ENCODE peak calls at places on chromosomes 12 and 14, in nine cellular contexts. G is BE2C; X is tibial artery; R is fibroblast of lung; P is tibial nerve; F is heart left ventricle; U is CD8-positive, alpha-beta T cell; B is psoas muscle; K is mammary epithelial cell. L is an unnamed sample. For H3K4me1, the result is how much of the 10 kb centered on the place peaks cover.

GRCh38 chr14:51370758-51371386 is 130.8 kb downstream of the TMX1 start:
- DNase-seq in G (peak), X (no peak), R (peak), P (no peak), F (no peak), U (no peak), B (no peak), K (no peak), L (no peak)

GRCh38 chr12:22687677-22688076 is 62.7 kb downstream of the ETNK1 start:
- DNase-seq in G (no peak), X (no peak), R (peak), P (no peak), F (no peak), U (no peak), B (no peak), K (peak), L (no peak)

GRCh38 chr12:127416796-127417195 is 850.2 kb upstream of the TMEM132C start:
- DNase-seq in G (no peak), X (no peak), R (peak), P (no peak), F (no peak), U (no peak), B (no peak), K (peak), L (no peak)

GRCh38 chr12:124289634-124290600 is 5.0 kb upstream of the RFLNA start:
- DNase-seq in G (no peak), X (no peak), R (peak), P (no peak), F (peak), U (no peak), B (peak), K (peak), L (no peak)

GRCh38 chr12:108305520-108305919 is 33.6 kb downstream of the CMKLR1 start:
- DNase-seq in G (peak), X (peak), R (peak), P (peak), F (peak), U (no peak), B (peak), K (peak), L (peak)

GRCh38 chr12:98519257-98519907 is 4.0 kb downstream of the TMPO start:
- DNase-seq in G (no peak), X (no peak), R (no peak), P (no peak), F (no peak), U (no peak), B (no peak), K (no peak), L (no peak)

GRCh38 chr12:54383041-54383609 is 1.4 kb downstream of the ZNF385A start:
- DNase-seq in G (no peak), X (no peak), R (peak), P (no peak), F (peak), U (no peak), B (peak), K (peak), L (no peak)

GRCh38 chr12:125983094-125983783 is 918.0 kb downstream of the AACS start:
- DNase-seq in G (peak), X (no peak), R (peak), P (peak), F (peak), U (no peak), B (no peak), K (no peak), L (no peak)

GRCh38 chr12:98741615-98742265 is 96.7 kb downstream of the APAF1 start:
- DNase-seq in G (no peak), X (no peak), R (no peak), P (no peak), F (no peak), U (no peak), B (no peak), K (no peak), L (no peak)

GRCh38 chr12:31331242-31331641 is 5.3 kb upstream of the SINHCAF start:
- DNase-seq in G (no peak), X (no peak), R (no peak), P (no peak), F (no peak), U (no peak), B (no peak), K (no peak), L (no peak)

GRCh38 chr12:63276537-63277365 is 125.8 kb upstream of the AVPR1A start:
- DNase-seq in G (peak), X (no peak), R (peak), P (no peak), F (no peak), U (no peak), B (no peak), K (peak), L (no peak)

DNA sequence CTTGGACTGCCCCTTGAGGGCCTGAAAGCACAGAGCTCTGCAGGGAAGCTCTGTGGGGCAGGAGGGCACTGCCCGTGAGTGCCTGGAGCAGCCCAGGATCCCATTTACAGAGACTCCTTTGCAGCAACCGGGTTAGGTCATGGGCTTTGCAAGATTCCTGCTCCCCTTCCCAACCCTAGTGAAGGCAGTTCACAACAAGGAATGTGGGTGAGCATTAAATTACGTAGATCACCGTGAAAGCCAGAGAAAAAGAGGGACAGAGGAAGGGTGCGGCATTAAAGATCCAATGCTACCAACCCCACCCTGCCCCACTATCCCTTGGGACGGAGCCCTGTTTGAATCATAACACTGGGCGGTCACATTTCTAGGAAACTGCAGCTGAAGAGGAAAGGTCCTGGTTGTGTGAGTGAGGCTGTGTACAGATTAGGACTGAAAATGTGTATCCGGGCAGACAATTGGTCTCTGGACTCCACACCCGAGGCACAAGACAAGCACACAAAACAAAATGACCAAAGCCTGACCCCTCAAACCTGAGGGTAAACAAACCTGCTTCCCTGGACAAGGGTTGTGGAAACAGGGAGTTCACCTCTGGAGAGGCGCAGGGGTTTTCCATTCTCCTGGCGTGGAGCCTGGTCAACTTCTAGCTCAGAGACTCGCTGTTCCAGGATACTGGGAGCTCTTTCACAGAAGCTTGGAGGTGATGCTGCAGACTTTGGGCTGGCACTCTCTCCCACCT is 16.8 kb downstream of the NINJ2 start:
- DNase-seq in G (no peak), X (peak), R (no peak), P (peak), F (peak), U (no peak), B (peak), K (no peak), L (peak)
- H3K4me1 ChIP-seq in G (under half), X (under half), R (under half), P (under half), F (under half), U (under half), B (under half), K (under half), L (under half)

GRCh38 chr14:83463500-83464098 is 1929.9 kb upstream of the SEL1L start:
- DNase-seq in G (peak), X (peak), R (peak), P (no peak), F (no peak), U (no peak), B (no peak), K (peak), L (no peak)
- TF ChIP-seq CTCF in G (peak), X (peak), R (peak), P (peak), F (peak), U (no peak), B (peak), K (peak), L (peak)

DNA sequence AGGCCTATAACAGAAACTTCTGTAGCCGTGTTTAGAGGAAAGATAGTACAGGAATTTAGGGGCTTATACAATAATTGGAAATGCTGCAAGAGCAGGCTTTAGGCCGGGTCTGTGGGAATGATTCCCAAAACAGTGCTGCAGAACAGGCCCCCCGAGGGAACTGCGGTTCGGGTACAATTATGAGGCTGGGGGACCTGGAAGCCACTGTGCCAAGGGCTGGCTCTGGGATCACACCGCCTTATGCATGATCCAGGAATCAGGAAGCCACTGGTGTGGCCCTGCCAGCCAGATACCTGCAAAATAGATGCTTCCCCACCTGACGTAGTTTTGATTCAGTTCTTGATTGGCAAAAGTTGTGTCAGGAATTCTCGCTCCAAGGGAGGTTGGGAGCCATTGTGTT is 55.4 kb downstream of the CACNA1C start:
- DNase-seq in G (no peak), X (no peak), R (no peak), P (no peak), F (no peak), U (no peak), B (no peak), K (no peak), L (no peak)
- H3K4me1 ChIP-seq in G (under half), X (under half), R (under half), P (under half), F (under half), U (under half), B (under half), K (under half), L (under half)

DNA sequence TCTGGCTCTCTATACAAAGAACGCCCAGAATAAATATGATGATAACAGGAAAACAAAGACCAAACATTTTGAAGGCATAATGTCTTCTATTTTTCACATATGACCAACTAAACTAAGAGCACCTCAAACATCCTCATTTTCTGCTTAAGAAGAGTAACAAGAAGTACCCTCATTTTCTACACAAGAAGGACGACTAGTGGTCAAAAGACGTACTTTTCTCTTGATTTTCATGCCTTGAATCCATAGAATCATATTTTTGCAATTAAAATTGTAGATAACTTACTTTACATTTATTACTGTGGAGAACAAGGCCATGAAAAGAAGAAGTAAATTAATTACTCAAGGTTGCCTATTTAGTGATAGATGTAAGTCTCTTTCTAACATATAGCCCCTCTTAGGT is 358.6 kb downstream of the DUSP6 start:
- DNase-seq in G (no peak), X (no peak), R (peak), P (no peak), F (no peak), U (no peak), B (no peak), K (peak), L (no peak)
- TF ChIP-seq CTCF in G (peak), X (peak), R (peak), P (peak), F (peak), U (no peak), B (peak), K (peak), L (peak)